ENCODE peak calls at places on chromosomes 1 and 21, in four cellular contexts. T, C, D and X are unnamed samples.

GRCh38 chr1:99163671-99164070 is 100.6 kb upstream of the PLPPR4 start:
- DNase-seq in T (no peak), C (no peak), D (no peak), X (no peak)

GRCh38 chr1:215457213-215457612 is 109.9 kb upstream of the KCTD3 start:
- DNase-seq in T (no peak), C (no peak), D (no peak), X (no peak)

GRCh38 chr1:227335587-227336020 is 17.3 kb upstream of the CDC42BPA start:
- DNase-seq in T (no peak), C (no peak), D (no peak), X (no peak)

GRCh38 chr21:41659791-41660560 is 106.9 kb downstream of the RIPK4 start:
- DNase-seq in T (no peak), C (no peak), D (no peak), X (peak)

GRCh38 chr1:205633421-205633976 is 1.7 kb upstream of the ELK4 start:
- DNase-seq in T (no peak), C (peak), D (no peak), X (peak)

GRCh38 chr1:41674501-41674900 is 190.0 kb upstream of the EDN2 start:
- DNase-seq in T (peak), C (no peak), D (no peak), X (no peak)

GRCh38 chr21:37462087-37462861 is 95.7 kb downstream of the DYRK1A start:
- DNase-seq in T (no peak), C (no peak), D (no peak), X (no peak)

GRCh38 chr1:22673486-22674409 is 20.7 kb downstream of the C1QB start:
- DNase-seq in T (no peak), C (peak), D (peak), X (peak)

GRCh38 chr1:36456391-36456928 is 6.2 kb upstream of the OSCP1 start:
- DNase-seq in T (no peak), C (no peak), D (no peak), X (no peak)

GRCh38 chr1:147892731-147893214 is 9.8 kb upstream of the GJA8 start:
- DNase-seq in T (no peak), C (peak), D (peak), X (peak)

GRCh38 chr1:147890177-147890790 is 12.3 kb upstream of the GJA8 start:
- DNase-seq in T (no peak), C (peak), D (peak), X (peak)

GRCh38 chr1:147891088-147891487 is 11.5 kb upstream of the GJA8 start:
- DNase-seq in T (no peak), C (no peak), D (no peak), X (no peak)

GRCh38 chr1:147895123-147895522 is 7.5 kb upstream of the GJA8 start:
- DNase-seq in T (no peak), C (no peak), D (no peak), X (no peak)

GRCh38 chr1:147892216-147892615 is 10.4 kb upstream of the GJA8 start:
- DNase-seq in T (no peak), C (no peak), D (no peak), X (peak)
- TF ChIP-seq CTCF in T (no peak), C (no peak), D (no peak), X (peak)

GRCh38 chr1:30523055-30524020 is 200.0 kb downstream of the MATN1 start:
- DNase-seq in T (no peak), C (peak), D (no peak), X (peak)
- TF ChIP-seq CTCF in T (no peak), C (no peak), D (no peak), X (no peak)

DNA sequence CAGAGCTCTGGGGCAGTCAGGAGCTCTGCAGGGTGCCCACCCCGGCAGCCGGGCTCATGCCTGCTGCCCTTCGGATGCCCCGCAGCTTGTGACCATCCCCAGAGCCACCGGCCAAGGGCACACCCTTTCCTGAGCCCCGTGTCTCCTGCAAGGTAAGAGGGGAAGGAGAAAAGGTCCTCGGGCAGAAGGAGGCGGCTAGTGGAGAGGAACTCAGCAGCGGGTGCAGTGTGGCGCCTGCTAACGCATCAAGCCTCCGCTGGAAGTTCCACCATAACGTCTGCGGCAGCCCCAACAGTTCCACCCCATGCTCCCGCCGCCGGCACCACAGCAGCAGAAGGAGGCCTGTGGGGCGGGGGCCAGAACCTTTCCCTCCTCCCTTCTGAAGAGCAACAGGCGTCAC is 946 bp downstream of the VWA5B1 start:
- DNase-seq in T (no peak), C (no peak), D (peak), X (no peak)
- TF ChIP-seq CTCF in T (no peak), C (no peak), D (no peak), X (no peak)

GRCh38 chr1:70101774-70102173 is 103.6 kb downstream of the LRRC40 start:
- DNase-seq in T (no peak), C (no peak), D (no peak), X (no peak)

DNA sequence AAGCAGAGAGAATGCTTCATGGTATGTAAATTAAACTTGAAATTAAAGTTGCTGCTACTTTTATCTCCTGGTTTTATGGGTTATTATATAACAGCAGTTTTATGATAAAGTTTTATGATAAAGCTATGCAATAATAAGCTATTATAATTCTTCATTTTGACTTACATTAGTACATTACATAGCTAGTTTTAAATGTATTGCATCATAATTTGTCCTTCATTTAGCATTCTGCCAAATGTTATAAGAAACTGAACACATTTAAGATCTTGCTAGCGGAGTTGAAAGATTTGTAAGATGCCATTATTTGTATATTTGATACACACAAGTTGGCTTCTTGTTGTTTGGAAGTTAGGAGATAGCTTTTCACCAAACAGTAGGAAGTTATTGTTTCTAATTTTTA is 101.6 kb downstream of the LRRC40 start:
- DNase-seq in T (no peak), C (no peak), D (no peak), X (no peak)
- TF ChIP-seq CTCF in T (no peak), C (no peak), D (no peak), X (no peak)

DNA sequence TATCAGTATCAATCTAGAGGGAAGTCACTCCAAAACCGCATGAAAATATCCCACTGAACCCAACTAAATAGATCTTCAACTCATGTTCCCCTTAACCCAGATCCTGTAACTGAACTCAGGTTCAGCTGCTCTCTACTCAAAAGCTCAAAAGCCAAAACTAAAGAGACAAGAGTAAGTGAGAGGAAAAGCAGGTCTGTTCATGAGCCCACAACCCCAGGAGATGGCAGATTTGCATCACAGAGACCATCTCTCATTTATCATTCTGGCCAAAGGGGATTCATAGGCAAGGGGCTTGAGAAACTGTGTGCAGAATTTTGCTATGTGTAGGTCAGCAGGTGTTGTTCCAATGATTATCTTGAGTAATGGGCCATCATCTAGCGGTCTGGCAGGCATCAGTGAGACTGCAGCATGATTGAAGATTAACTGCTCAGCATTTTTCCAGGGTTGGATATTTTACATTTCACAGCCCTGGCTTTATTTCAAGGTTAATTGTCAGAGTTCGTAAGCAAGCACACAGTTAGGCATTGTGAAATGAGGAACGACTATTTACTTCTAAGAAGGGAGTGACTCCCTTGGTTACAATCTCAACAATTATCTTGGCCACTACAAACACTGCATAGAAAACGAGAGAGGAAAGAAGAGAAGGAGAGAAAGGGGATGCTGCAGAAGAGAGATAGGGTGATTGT is 1204.5 kb upstream of the TMPRSS15 start:
- DNase-seq in T (no peak), C (no peak), D (no peak), X (peak)
- TF ChIP-seq CTCF in T (no peak), C (no peak), D (no peak), X (peak)

GRCh38 chr1:8439015-8439702 is 121.2 kb downstream of the SLC45A1 start:
- DNase-seq in T (peak), C (peak), D (peak), X (peak)
- TF ChIP-seq CTCF in T (no peak), C (peak), D (peak), X (peak)

DNA sequence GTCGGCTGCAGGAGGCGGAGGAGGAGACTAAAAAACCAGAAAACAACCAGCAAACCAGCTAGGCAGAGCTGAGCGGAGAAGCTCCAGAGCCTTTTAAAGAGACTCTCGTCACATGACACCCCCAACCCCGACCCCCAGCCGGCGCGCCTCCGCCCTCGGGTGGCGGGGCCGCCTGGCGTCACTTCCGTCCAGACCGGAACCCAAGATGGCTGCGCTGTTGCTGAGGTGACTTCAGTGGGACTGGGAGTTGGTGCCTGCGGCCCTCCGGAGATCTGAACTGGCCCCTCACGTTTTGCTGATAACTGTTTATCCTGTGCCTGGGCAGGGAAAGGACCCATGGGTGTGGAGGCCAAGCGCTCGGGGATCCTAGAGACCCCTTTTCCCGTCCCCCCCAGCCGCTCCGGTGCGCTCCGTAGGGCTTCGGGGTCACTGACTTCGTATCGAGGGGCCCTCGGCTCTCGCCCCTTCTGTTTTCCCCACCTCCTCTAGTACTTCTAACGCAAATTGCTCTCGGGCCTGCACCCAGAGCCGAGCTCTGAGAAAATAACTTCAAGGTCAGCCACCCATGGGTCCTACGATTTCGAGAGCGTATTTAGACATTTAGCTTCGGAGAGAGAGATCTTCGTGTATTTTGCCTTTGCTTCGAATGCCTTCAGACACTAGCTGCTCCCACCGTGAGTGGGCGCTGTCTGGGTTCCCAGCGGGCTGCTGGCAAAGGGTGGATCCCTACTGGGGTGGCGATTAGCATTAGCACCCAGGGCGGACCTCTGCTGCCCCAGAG is at the start of gene SDHC:
- DNase-seq in T (peak), C (peak), D (peak), X (peak)
- TF ChIP-seq CTCF in T (no peak), C (peak), D (peak), X (peak)

GRCh38 chr1:1783320-1783719 is 5.0 kb upstream of the NADK start:
- DNase-seq in T (no peak), C (no peak), D (no peak), X (no peak)
- TF ChIP-seq CTCF in T (no peak), C (no peak), D (no peak), X (no peak)

DNA sequence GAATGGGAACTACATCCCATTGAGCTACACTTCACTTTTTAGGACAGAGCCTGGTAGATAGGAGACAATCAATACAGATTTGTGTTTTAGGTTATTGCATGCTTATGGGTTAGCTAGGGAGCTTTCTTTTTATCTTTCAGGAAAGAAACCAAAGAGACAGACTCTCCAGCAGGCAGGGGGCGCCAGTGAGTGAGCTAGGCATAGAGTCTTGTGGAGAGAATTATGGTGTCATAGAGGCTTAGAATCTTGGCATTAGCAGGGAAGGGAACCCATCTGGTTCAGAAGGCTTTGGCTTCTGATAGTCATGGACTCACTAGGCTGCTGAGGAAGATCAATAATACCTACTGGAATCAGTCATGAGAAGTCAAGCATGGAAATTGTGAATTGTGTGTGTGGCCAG is at the start of gene SMCP:
- DNase-seq in T (no peak), C (no peak), D (peak), X (no peak)
- TF ChIP-seq CTCF in T (no peak), C (peak), D (peak), X (no peak)

GRCh38 chr21:39197448-39197847 is 14.2 kb upstream of the PSMG1 start:
- DNase-seq in T (no peak), C (no peak), D (no peak), X (no peak)

GRCh38 chr21:39193380-39193779 is 10.1 kb upstream of the PSMG1 start:
- DNase-seq in T (no peak), C (no peak), D (no peak), X (no peak)

GRCh38 chr21:39196838-39197237 is 13.6 kb upstream of the PSMG1 start:
- DNase-seq in T (no peak), C (no peak), D (no peak), X (no peak)

GRCh38 chr21:39196310-39196709 is 13.1 kb upstream of the PSMG1 start:
- DNase-seq in T (no peak), C (no peak), D (no peak), X (no peak)
- TF ChIP-seq CTCF in T (no peak), C (no peak), D (no peak), X (no peak)